ENCODE peak calls at places on chromosomes 2 and 18, in six cellular contexts. One of them, this sample, is unnamed.
A peak's percentile ranks its signal among the peaks of the same experiment; 100 is the strongest.

GRCh38 chr2:58762176-58762781 is 521.2 kb upstream of the FANCL start:
- DNase-seq in GM04504: peak; percentile 28
- DNase-seq in LHCN-M2: peak; percentile 66
- DNase-seq in GM10248: no peak
- DNase-seq in Daoy: peak; percentile 77
- DNase-seq in fibroblast of lung: peak; percentile 29
- DNase-seq in this sample: peak; percentile 80

GRCh38 chr2:64456298-64456697 is 2.3 kb downstream of the LGALSL start:
- DNase-seq in Daoy: no peak
- DNase-seq in fibroblast of lung: no peak
- DNase-seq in GM04504: no peak
- DNase-seq in LHCN-M2: no peak
- DNase-seq in GM10248: no peak
- DNase-seq in this sample: no peak

GRCh38 chr2:150619607-150620330 is 132.3 kb upstream of the RND3 start:
- DNase-seq in GM10248: no peak
- DNase-seq in LHCN-M2: peak; percentile 92
- DNase-seq in GM04504: peak; percentile 35
- DNase-seq in fibroblast of lung: peak; percentile 73
- DNase-seq in Daoy: peak; percentile 58
- DNase-seq in this sample: peak; percentile 71

GRCh38 chr18:23972416-23972815 is 42.1 kb upstream of the TTC39C start:
- DNase-seq in fibroblast of lung: no peak
- DNase-seq in GM04504: no peak
- DNase-seq in LHCN-M2: no peak
- DNase-seq in GM10248: peak; percentile 39
- DNase-seq in Daoy: no peak
- DNase-seq in this sample: no peak

GRCh38 chr2:219406861-219407230 is 11.3 kb upstream of the DES start:
- DNase-seq in LHCN-M2: peak; percentile 91
- DNase-seq in GM04504: peak; percentile 90
- DNase-seq in fibroblast of lung: peak; percentile 89
- DNase-seq in Daoy: peak; percentile 59
- DNase-seq in GM10248: no peak
- DNase-seq in this sample: peak; percentile 96

GRCh38 chr18:36693931-36694661 is 134.7 kb downstream of the TPGS2 start:
- DNase-seq in fibroblast of lung: no peak
- DNase-seq in GM04504: no peak
- DNase-seq in GM10248: no peak
- DNase-seq in LHCN-M2: peak; percentile 24
- DNase-seq in Daoy: no peak
- DNase-seq in this sample: peak; percentile 53

GRCh38 chr2:42922790-42923631 is 130.6 kb upstream of the HAAO start:
- DNase-seq in LHCN-M2: peak; percentile 89
- DNase-seq in Daoy: no peak
- DNase-seq in GM10248: no peak
- DNase-seq in GM04504: peak; percentile 93
- DNase-seq in fibroblast of lung: peak; percentile 78
- DNase-seq in this sample: peak; percentile 92

GRCh38 chr2:158493458-158493857 is 36.7 kb downstream of the PKP4 start:
- DNase-seq in GM10248: no peak
- DNase-seq in Daoy: no peak
- DNase-seq in fibroblast of lung: no peak
- DNase-seq in LHCN-M2: no peak
- DNase-seq in GM04504: no peak
- DNase-seq in this sample: no peak

GRCh38 chr2:184793196-184793595 is 194.9 kb downstream of the ZNF804A start:
- DNase-seq in GM10248: no peak
- DNase-seq in GM04504: no peak
- DNase-seq in Daoy: no peak
- DNase-seq in fibroblast of lung: no peak
- DNase-seq in LHCN-M2: peak; percentile 2
- DNase-seq in this sample: no peak

GRCh38 chr2:179044500-179044899 is 5.4 kb downstream of the CCDC141 start:
- DNase-seq in GM10248: no peak
- DNase-seq in LHCN-M2: no peak
- DNase-seq in fibroblast of lung: no peak
- DNase-seq in Daoy: no peak
- DNase-seq in GM04504: no peak
- DNase-seq in this sample: no peak

GRCh38 chr2:6294791-6295190 is 570.9 kb downstream of the CMPK2 start:
- DNase-seq in GM10248: no peak
- DNase-seq in Daoy: no peak
- DNase-seq in fibroblast of lung: no peak
- DNase-seq in GM04504: no peak
- DNase-seq in LHCN-M2: no peak
- DNase-seq in this sample: no peak

GRCh38 chr2:28544405-28544914 is 48.6 kb downstream of the PLB1 start:
- DNase-seq in fibroblast of lung: no peak
- DNase-seq in GM04504: no peak
- DNase-seq in Daoy: no peak
- DNase-seq in GM10248: no peak
- DNase-seq in LHCN-M2: no peak
- DNase-seq in this sample: no peak

GRCh38 chr2:27844821-27845255 is 45.3 kb downstream of the RBKS start:
- DNase-seq in GM04504: no peak
- DNase-seq in Daoy: no peak
- DNase-seq in GM10248: no peak
- DNase-seq in fibroblast of lung: no peak
- DNase-seq in LHCN-M2: peak; percentile 72
- DNase-seq in this sample: no peak

GRCh38 chr2:88006912-88007439 is 9.4 kb downstream of the RNU2-63P start:
- DNase-seq in Daoy: no peak
- DNase-seq in GM10248: no peak
- DNase-seq in LHCN-M2: no peak
- DNase-seq in GM04504: no peak
- DNase-seq in fibroblast of lung: no peak
- DNase-seq in this sample: no peak

GRCh38 chr18:39622431-39622830 is 2056.8 kb upstream of the CELF4 start:
- DNase-seq in Daoy: no peak
- DNase-seq in GM10248: no peak
- DNase-seq in fibroblast of lung: no peak
- DNase-seq in LHCN-M2: no peak
- DNase-seq in GM04504: no peak
- DNase-seq in this sample: peak; percentile 6

GRCh38 chr2:119175517-119175916 is 17.0 kb upstream of the C1QL2 start:
- DNase-seq in GM04504: no peak
- DNase-seq in LHCN-M2: no peak
- DNase-seq in fibroblast of lung: no peak
- DNase-seq in Daoy: no peak
- DNase-seq in GM10248: no peak
- DNase-seq in this sample: no peak

GRCh38 chr2:154452906-154453493 is 245.5 kb upstream of the KCNJ3 start:
- DNase-seq in LHCN-M2: peak; percentile 59
- DNase-seq in Daoy: no peak
- DNase-seq in GM10248: peak; percentile 8
- DNase-seq in fibroblast of lung: peak; percentile 31
- DNase-seq in GM04504: no peak
- DNase-seq in this sample: peak; percentile 10

GRCh38 chr2:174972924-174973323 is 32.3 kb downstream of the CHN1 start:
- DNase-seq in LHCN-M2: peak; percentile 85
- DNase-seq in fibroblast of lung: peak; percentile 32
- DNase-seq in GM04504: peak; percentile 35
- DNase-seq in Daoy: no peak
- DNase-seq in GM10248: no peak
- DNase-seq in this sample: peak; percentile 69

GRCh38 chr2:18209934-18210639 is 331.6 kb downstream of the KCNS3 start:
- DNase-seq in Daoy: peak; percentile 64
- DNase-seq in GM04504: no peak
- DNase-seq in GM10248: no peak
- DNase-seq in LHCN-M2: peak; percentile 76
- DNase-seq in fibroblast of lung: peak; percentile 58
- DNase-seq in this sample: peak; percentile 79

GRCh38 chr2:32136097-32136496 is 29.6 kb upstream of the SLC30A6 start:
- DNase-seq in GM04504: peak; percentile 21
- DNase-seq in GM10248: no peak
- DNase-seq in fibroblast of lung: no peak
- DNase-seq in LHCN-M2: no peak
- DNase-seq in Daoy: no peak
- DNase-seq in this sample: no peak

GRCh38 chr2:220787251-220787650 is 784.9 kb downstream of the EPHA4 start:
- DNase-seq in GM04504: no peak
- DNase-seq in fibroblast of lung: no peak
- DNase-seq in Daoy: no peak
- DNase-seq in GM10248: no peak
- DNase-seq in LHCN-M2: peak; percentile 8
- DNase-seq in this sample: peak; percentile 7

This sample was measured in foreskin fibroblast.